ENCODE peak calls at places on chromosomes 13 and 19, in eight cellular contexts. X is cardiac muscle cell; E is tibial artery; M is neuronal stem cell; B is left ventricle myocardium inferior; Y is endodermal cell; V is CD4-positive, CD25-positive, alpha-beta regulatory T cell; W is neural progenitor cell. F is an unnamed sample.

GRCh38 chr13:51999525-51999924 is 11.7 kb downstream of the ATP7B start:
- DNase-seq in X (no peak), E (no peak), M (no peak), B (peak; percentile 72), Y (peak; percentile 69), V (no peak), W (no peak), F (peak; percentile 38)

GRCh38 chr19:17348700-17349099 is 11.3 kb downstream of the GTPBP3 start:
- DNase-seq in X (no peak), E (peak; percentile 82), M (peak; percentile 23), B (peak; percentile 66), Y (peak; percentile 91), V (no peak), W (peak; percentile 65), F (peak; percentile 78)

GRCh38 chr19:2246801-2247361 is 2.2 kb upstream of the AMH start:
- DNase-seq in X (no peak), E (no peak), M (no peak), B (peak; percentile 62), Y (no peak), V (no peak), W (no peak), F (peak; percentile 39)

GRCh38 chr13:50685491-50685890 is 158.0 kb downstream of the DLEU7 start:
- DNase-seq in X (peak; percentile 43), E (peak; percentile 79), M (no peak), B (peak; percentile 87), Y (no peak), V (no peak), W (peak; percentile 58), F (peak; percentile 30)

GRCh38 chr13:27534108-27534975 is 84.0 kb upstream of the MTIF3 start:
- DNase-seq in X (no peak), E (no peak), M (no peak), B (no peak), Y (no peak), V (no peak), W (no peak), F (no peak)

GRCh38 chr13:27728271-27728670 is 64.0 kb upstream of the GSX1 start:
- DNase-seq in X (no peak), E (no peak), M (peak; percentile 36), B (no peak), Y (peak; percentile 60), V (no peak), W (peak; percentile 55), F (peak; percentile 5)

GRCh38 chr19:4744451-4745170 is 21.0 kb upstream of the DPP9 start:
- DNase-seq in X (no peak), E (no peak), M (no peak), B (no peak), Y (no peak), V (no peak), W (no peak), F (peak; percentile 88)

GRCh38 chr13:93220073-93220472 is 6.5 kb upstream of the GPC6 start:
- DNase-seq in X (no peak), E (no peak), M (no peak), B (no peak), Y (no peak), V (no peak), W (no peak), F (no peak)

GRCh38 chr19:46081928-46082727 is 41.3 kb upstream of the IGFL4 start:
- DNase-seq in X (peak; percentile 69), E (no peak), M (peak; percentile 26), B (no peak), Y (peak; percentile 58), V (peak; percentile 25), W (peak; percentile 65), F (peak; percentile 65)

GRCh38 chr19:7242601-7243258 is 51.5 kb downstream of the INSR start:
- DNase-seq in X (no peak), E (no peak), M (no peak), B (no peak), Y (no peak), V (no peak), W (no peak), F (peak; percentile 33)

GRCh38 chr13:86758116-86758515 is 913.1 kb upstream of the SLITRK5 start:
- DNase-seq in X (no peak), E (no peak), M (no peak), B (no peak), Y (no peak), V (no peak), W (no peak), F (peak; percentile 52)

GRCh38 chr19:29587518-29587986 is 18.5 kb upstream of the POP4 start:
- DNase-seq in X (no peak), E (no peak), M (no peak), B (no peak), Y (no peak), V (peak; percentile 76), W (no peak), F (peak; percentile 58)

GRCh38 chr19:51020988-51021651 is 1.6 kb upstream of the KLK10 start:
- DNase-seq in X (peak; percentile 58), E (no peak), M (peak; percentile 38), B (no peak), Y (peak; percentile 76), V (peak; percentile 40), W (peak; percentile 74), F (peak; percentile 85)

GRCh38 chr13:89380101-89380500 is 1708.9 kb downstream of the SLITRK5 start:
- DNase-seq in X (no peak), E (no peak), M (no peak), B (no peak), Y (no peak), V (no peak), W (no peak), F (peak; percentile 80)

GRCh38 chr19:49362926-49363264 is 679 bp upstream of the TEAD2 start:
- DNase-seq in X (peak; percentile 51), E (peak; percentile 86), M (peak; percentile 45), B (peak; percentile 59), Y (no peak), V (no peak), W (no peak), F (no peak)

GRCh38 chr19:19649159-19649558 is 5.7 kb upstream of the GMIP start:
- DNase-seq in X (no peak), E (no peak), M (no peak), B (no peak), Y (no peak), V (no peak), W (no peak), F (no peak)

GRCh38 chr19:19649580-19649995 is 6.1 kb upstream of the GMIP start:
- DNase-seq in X (no peak), E (no peak), M (no peak), B (no peak), Y (no peak), V (no peak), W (no peak), F (no peak)

GRCh38 chr19:19650331-19650730 is 6.9 kb upstream of the GMIP start:
- DNase-seq in X (no peak), E (no peak), M (no peak), B (no peak), Y (no peak), V (no peak), W (no peak), F (no peak)

GRCh38 chr19:19645233-19645870 is 1.9 kb upstream of the GMIP start:
- DNase-seq in X (no peak), E (no peak), M (no peak), B (no peak), Y (no peak), V (no peak), W (no peak), F (no peak)

GRCh38 chr19:19647037-19647835 is 3.8 kb upstream of the GMIP start:
- DNase-seq in X (no peak), E (no peak), M (no peak), B (no peak), Y (no peak), V (no peak), W (no peak), F (no peak)
- H3K36me3 ChIP-seq in X (peaks cover 39% of the 10 kb centered on the region), E (peaks cover 60% of the 10 kb centered on the region), M (peaks cover 48% of the 10 kb centered on the region), B (peaks cover 75% of the 10 kb centered on the region), Y (peaks cover 56% of the 10 kb centered on the region), V (peaks cover 52% of the 10 kb centered on the region), W (no peaks in the 10 kb centered on the region), F (peaks cover 22% of the 10 kb centered on the region)

DNA sequence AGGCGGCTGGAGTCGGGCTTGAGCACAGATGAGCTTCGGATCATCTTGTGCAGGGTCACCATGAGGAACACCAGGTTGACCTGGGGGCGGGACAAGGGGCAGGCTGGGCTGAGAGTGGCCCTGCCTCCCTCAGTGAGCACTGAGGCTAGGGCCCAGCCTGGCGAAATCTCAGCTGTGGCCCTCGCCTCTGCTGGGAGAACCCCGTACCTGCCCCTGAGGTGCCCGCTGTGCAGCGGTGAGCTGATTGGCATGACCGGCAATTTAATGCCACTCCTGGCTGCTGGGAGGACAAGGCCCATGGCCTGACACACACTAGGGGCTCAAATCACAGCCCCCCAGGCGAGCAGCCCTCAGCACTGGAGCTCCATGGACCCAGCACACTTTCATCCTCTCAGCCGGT is 19.7 kb upstream of the ASF1B start:
- DNase-seq in X (no peak), E (no peak), M (no peak), B (no peak), Y (no peak), V (no peak), W (no peak), F (no peak)
- H3K36me3 ChIP-seq in X (peaks cover 29% of the 10 kb centered on the region), E (peaks cover 15% of the 10 kb centered on the region), M (peaks cover 69% of the 10 kb centered on the region), B (peaks cover 65% of the 10 kb centered on the region), Y (peaks cover 25% of the 10 kb centered on the region), V (peaks cover 3% of the 10 kb centered on the region), W (no peaks in the 10 kb centered on the region), F (peaks cover 14% of the 10 kb centered on the region)

DNA sequence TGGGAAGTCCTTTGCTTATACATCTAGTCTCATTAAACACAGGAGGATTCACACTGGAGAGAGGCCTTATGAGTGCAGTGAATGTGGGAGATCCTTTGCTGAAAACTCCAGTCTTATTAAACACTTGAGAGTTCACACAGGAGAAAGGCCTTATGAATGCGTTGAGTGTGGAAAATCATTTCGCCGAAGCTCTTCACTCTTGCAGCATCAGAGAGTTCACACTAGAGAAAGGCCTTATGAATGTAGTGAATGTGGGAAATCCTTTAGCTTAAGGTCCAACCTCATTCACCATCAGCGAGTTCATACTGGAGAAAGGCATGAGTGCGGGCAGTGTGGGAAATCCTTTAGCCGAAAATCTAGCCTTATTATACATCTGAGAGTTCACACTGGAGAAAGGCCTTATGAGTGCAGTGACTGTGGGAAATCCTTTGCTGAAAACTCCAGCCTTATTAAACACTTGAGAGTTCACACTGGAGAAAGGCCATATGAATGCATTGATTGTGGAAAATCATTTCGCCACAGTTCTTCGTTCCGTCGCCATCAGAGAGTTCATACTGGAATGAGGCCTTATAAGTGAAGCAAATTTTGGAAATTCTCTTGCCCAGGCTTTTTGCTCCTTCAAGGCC is 9.9 kb downstream of the ZNF586 start:
- DNase-seq in X (no peak), E (no peak), M (no peak), B (no peak), Y (no peak), V (peak; percentile 25), W (no peak), F (no peak)
- H3K36me3 ChIP-seq in X (peaks cover 7% of the 10 kb centered on the region), E (peaks cover 100% of the 10 kb centered on the region), M (peaks cover 31% of the 10 kb centered on the region), B (peaks cover 98% of the 10 kb centered on the region), Y (peaks cover 75% of the 10 kb centered on the region), V (peaks cover 71% of the 10 kb centered on the region), W (peaks cover 4% of the 10 kb centered on the region), F (peaks cover 82% of the 10 kb centered on the region)

GRCh38 chr13:45481688-45482087 is 16.9 kb downstream of the COG3 start:
- DNase-seq in X (no peak), E (no peak), M (no peak), B (no peak), Y (no peak), V (no peak), W (no peak), F (peak; percentile 5)

GRCh38 chr13:45482571-45483173 is 17.9 kb downstream of the COG3 start:
- DNase-seq in X (no peak), E (no peak), M (no peak), B (no peak), Y (no peak), V (no peak), W (no peak), F (peak; percentile 35)

GRCh38 chr13:45474584-45475454 is 10.1 kb downstream of the COG3 start:
- DNase-seq in X (no peak), E (no peak), M (no peak), B (no peak), Y (no peak), V (no peak), W (no peak), F (no peak)

GRCh38 chr13:45479661-45480060 is 14.9 kb downstream of the COG3 start:
- DNase-seq in X (no peak), E (no peak), M (no peak), B (no peak), Y (no peak), V (no peak), W (no peak), F (no peak)
- H3K36me3 ChIP-seq in X (peaks cover 34% of the 10 kb centered on the region), E (peaks cover 21% of the 10 kb centered on the region), M (peaks cover 2% of the 10 kb centered on the region), B (peaks cover 44% of the 10 kb centered on the region), Y (peaks cover 79% of the 10 kb centered on the region), V (peaks cover 62% of the 10 kb centered on the region), W (peaks cover 27% of the 10 kb centered on the region), F (peaks cover 10% of the 10 kb centered on the region)

F was measured in PC-3.